ENCODE peak calls at places on chromosomes 6 and 20, in nine cellular contexts. X is neural crest cell; S is LoVo; F is uterus; B is stimulated activated CD8-positive, alpha-beta memory T cell treated with anti-CD3 and anti-CD28 coated beads, Interleukin-2, amount 100 ng/mL, for 1 hour; O is EL; W is NCI-H1930; Q is HS-27A; Y is activated CD4-positive, alpha-beta T cell treated with anti-CD3 and anti-CD28 coated beads, Interleukin-2, amount 50 U/mL, for 1 hour. T is an unnamed sample.

GRCh38 chr20:47956261-47956995 is 171.1 kb upstream of the SULF2 start:
- DNase-seq in X (no peak), S (no peak), F (peak; percentile 42), B (no peak), O (no peak), W (no peak), Q (no peak), Y (no peak), T (no peak)

GRCh38 chr6:113672691-113673149 is 184.4 kb upstream of the MARCKS start:
- DNase-seq in X (no peak), S (no peak), F (peak; percentile 36), B (no peak), O (peak; percentile 58), W (no peak), Q (no peak), Y (no peak), T (no peak)

GRCh38 chr6:150410906-150411305 is 42.1 kb downstream of the IYD start:
- DNase-seq in X (no peak), S (no peak), F (no peak), B (no peak), O (peak; percentile 26), W (no peak), Q (no peak), Y (no peak), T (no peak)

GRCh38 chr6:166257911-166258318 is 50.3 kb downstream of the PRR18 start:
- DNase-seq in X (no peak), S (peak; percentile 15), F (no peak), B (peak; percentile 23), O (no peak), W (no peak), Q (no peak), Y (peak; percentile 63), T (no peak)

GRCh38 chr20:36128463-36129176 is 25.9 kb upstream of the EPB41L1 start:
- DNase-seq in X (no peak), S (peak; percentile 12), F (no peak), B (no peak), O (peak; percentile 93), W (no peak), Q (peak; percentile 54), Y (no peak), T (no peak)

GRCh38 chr6:155181498-155181897 is 82.3 kb upstream of the CLDN20 start:
- DNase-seq in X (no peak), S (no peak), F (no peak), B (no peak), O (no peak), W (no peak), Q (no peak), Y (no peak), T (no peak)

GRCh38 chr20:4737857-4738627 is 16.3 kb downstream of the PRND start:
- DNase-seq in X (no peak), S (no peak), F (no peak), B (no peak), O (no peak), W (no peak), Q (no peak), Y (no peak), T (no peak)

GRCh38 chr20:48959902-48960550 is 38.5 kb downstream of the ARFGEF2 start:
- DNase-seq in X (no peak), S (no peak), F (no peak), B (no peak), O (no peak), W (no peak), Q (no peak), Y (no peak), T (no peak)

GRCh38 chr6:143689852-143690251 is 12.1 kb downstream of the PHACTR2 start:
- DNase-seq in X (no peak), S (no peak), F (no peak), B (no peak), O (peak; percentile 33), W (no peak), Q (no peak), Y (no peak), T (no peak)

GRCh38 chr6:10414766-10415592 is at the start of gene TFAP2A:
- DNase-seq in X (no peak), S (peak; percentile 67), F (no peak), B (no peak), O (peak; percentile 92), W (no peak), Q (no peak), Y (no peak), T (no peak)

GRCh38 chr20:42484335-42484734 is 705.4 kb downstream of the PTPRT start:
- DNase-seq in X (no peak), S (no peak), F (peak; percentile 41), B (no peak), O (no peak), W (no peak), Q (no peak), Y (no peak), T (peak; percentile 50)

GRCh38 chr20:31913431-31914157 is 38.3 kb downstream of the PDRG1 start:
- DNase-seq in X (no peak), S (no peak), F (no peak), B (no peak), O (no peak), W (no peak), Q (no peak), Y (no peak), T (no peak)

GRCh38 chr6:143125896-143126573 is 65.3 kb downstream of the AIG1 start:
- DNase-seq in X (no peak), S (no peak), F (no peak), B (no peak), O (peak; percentile 70), W (no peak), Q (peak; percentile 19), Y (no peak), T (no peak)

GRCh38 chr6:52215787-52216186 is 28.5 kb downstream of the IL17F start:
- DNase-seq in X (no peak), S (no peak), F (no peak), B (no peak), O (no peak), W (no peak), Q (no peak), Y (no peak), T (no peak)

GRCh38 chr6:166612471-166612881 is 14.6 kb downstream of the RPS6KA2 start:
- DNase-seq in X (no peak), S (no peak), F (no peak), B (no peak), O (no peak), W (no peak), Q (no peak), Y (no peak), T (peak; percentile 74)

GRCh38 chr6:103215835-103216234 is 1643.9 kb downstream of the HACE1 start:
- DNase-seq in X (no peak), S (no peak), F (no peak), B (no peak), O (peak; percentile 53), W (no peak), Q (no peak), Y (no peak), T (no peak)

GRCh38 chr6:158799051-158799792 is 19.9 kb downstream of the EZR start:
- DNase-seq in X (no peak), S (peak; percentile 71), F (no peak), B (no peak), O (peak; percentile 46), W (no peak), Q (no peak), Y (no peak), T (no peak)

GRCh38 chr20:4802522-4802921 is 80.8 kb downstream of the PRND start:
- DNase-seq in X (no peak), S (no peak), F (no peak), B (no peak), O (no peak), W (no peak), Q (no peak), Y (no peak), T (no peak)

GRCh38 chr6:156474507-156475120 is 302.6 kb upstream of the ARID1B start:
- DNase-seq in X (no peak), S (no peak), F (no peak), B (no peak), O (no peak), W (no peak), Q (no peak), Y (no peak), T (no peak)

GRCh38 chr6:123967900-123968299 is 164.2 kb downstream of the NKAIN2 start:
- DNase-seq in X (no peak), S (no peak), F (no peak), B (no peak), O (no peak), W (no peak), Q (no peak), Y (no peak), T (no peak)

GRCh38 chr6:158654498-158654897 is 4.6 kb downstream of the SYTL3 start:
- DNase-seq in X (no peak), S (no peak), F (peak; percentile 87), B (no peak), O (peak; percentile 90), W (no peak), Q (no peak), Y (no peak), T (peak; percentile 90)

GRCh38 chr20:55386686-55387085 is 618.6 kb downstream of the CBLN4 start:
- DNase-seq in X (no peak), S (no peak), F (no peak), B (no peak), O (no peak), W (no peak), Q (no peak), Y (no peak), T (no peak)

GRCh38 chr6:27295301-27296079 is 16.6 kb downstream of the POM121L2 start:
- DNase-seq in X (peak; percentile 32), S (peak; percentile 83), F (no peak), B (no peak), O (peak; percentile 87), W (peak; percentile 36), Q (peak; percentile 83), Y (no peak), T (no peak)

GRCh38 chr20:37868998-37869861 is 33.7 kb upstream of the VSTM2L start:
- DNase-seq in X (no peak), S (no peak), F (no peak), B (no peak), O (no peak), W (no peak), Q (no peak), Y (no peak), T (no peak)

GRCh38 chr6:3965071-3965718 is 113.7 kb downstream of the FAM217A start:
- DNase-seq in X (no peak), S (no peak), F (no peak), B (no peak), O (peak; percentile 47), W (no peak), Q (no peak), Y (no peak), T (no peak)

GRCh38 chr6:38499697-38500096 is 140.0 kb downstream of the BTBD9 start:
- DNase-seq in X (no peak), S (no peak), F (no peak), B (no peak), O (no peak), W (no peak), Q (no peak), Y (no peak), T (no peak)

GRCh38 chr6:12359051-12359450 is 68.9 kb downstream of the EDN1 start:
- DNase-seq in X (no peak), S (no peak), F (no peak), B (no peak), O (no peak), W (no peak), Q (no peak), Y (no peak), T (no peak)

GRCh38 chr20:5377484-5377883 is 60.7 kb upstream of the PROKR2 start:
- DNase-seq in X (no peak), S (no peak), F (no peak), B (no peak), O (no peak), W (no peak), Q (no peak), Y (no peak), T (no peak)

GRCh38 chr6:27528714-27529113 is 55.8 kb upstream of the ZNF184 start:
- DNase-seq in X (no peak), S (no peak), F (no peak), B (no peak), O (no peak), W (no peak), Q (no peak), Y (no peak), T (no peak)

GRCh38 chr6:33029297-33030184 is 20.1 kb upstream of the HLA-DOA start:
- DNase-seq in X (no peak), S (no peak), F (no peak), B (no peak), O (no peak), W (no peak), Q (no peak), Y (no peak), T (peak; percentile 34)

GRCh38 chr6:7566031-7566556 is 23.9 kb upstream of the SNRNP48 start:
- DNase-seq in X (no peak), S (no peak), F (no peak), B (no peak), O (no peak), W (no peak), Q (no peak), Y (no peak), T (no peak)